ENCODE peak calls at places on chromosomes 3 and 15, in five cellular contexts. N is heart left ventricle, E is lower lobe of right lung, H is uterus, X is A673. C is an unnamed sample. For H3K4me1 and H3K27me3, the result is how much of the 10 kb centered on the place peaks cover.

GRCh38 chr3:42515391-42515916 is 13.0 kb downstream of the VIPR1 start:
- DNase-seq in N (peak), H (no peak), E (no peak), X (no peak), C (peak)

GRCh38 chr15:28989239-28989830 is 103.6 kb downstream of the APBA2 start:
- DNase-seq in H (no peak), X (peak), E (no peak), N (no peak), C (no peak)

GRCh38 chr15:86183765-86184491 is 104.3 kb downstream of the AGBL1 start:
- DNase-seq in E (no peak), H (no peak), X (no peak), N (no peak), C (no peak)

GRCh38 chr3:11662392-11662990 is 18.8 kb upstream of the VGLL4 start:
- DNase-seq in N (no peak), E (no peak), X (peak), H (no peak), C (no peak)

GRCh38 chr3:43979637-43980036 is 262.0 kb upstream of the TOPAZ1 start:
- DNase-seq in N (no peak), E (no peak), X (no peak), H (no peak), C (no peak)

GRCh38 chr3:54755746-54756145 is 172.1 kb downstream of the LRTM1 start:
- DNase-seq in H (no peak), N (no peak), X (no peak), E (no peak), C (no peak)

GRCh38 chr15:93703092-93703785 is 528.1 kb upstream of the MCTP2 start:
- DNase-seq in H (no peak), X (peak), E (no peak), N (no peak), C (no peak)

GRCh38 chr15:58228708-58229107 is 90.5 kb downstream of the AQP9 start:
- DNase-seq in H (no peak), X (peak), N (peak), E (no peak), C (no peak)

GRCh38 chr15:92819312-92820232 is 80.6 kb upstream of the CHD2 start:
- DNase-seq in H (no peak), N (no peak), X (peak), E (no peak), C (no peak)

GRCh38 chr15:47301481-47301880 is 415.8 kb upstream of the SEMA6D start:
- DNase-seq in H (no peak), X (no peak), N (no peak), E (no peak), C (no peak)

GRCh38 chr15:101378356-101378755 is 83.3 kb upstream of the SNRPA1 start:
- DNase-seq in E (no peak), N (no peak), X (no peak), H (no peak), C (no peak)

GRCh38 chr15:41559489-41560177 is 621 bp downstream of the TYRO3 start:
- DNase-seq in N (no peak), H (peak), E (no peak), X (peak), C (peak)

GRCh38 chr15:56040081-56041035 is 46.9 kb upstream of the NEDD4 start:
- DNase-seq in N (peak), H (peak), E (peak), X (peak), C (no peak)

GRCh38 chr15:56042031-56042430 is 48.6 kb upstream of the NEDD4 start:
- DNase-seq in X (no peak), N (no peak), E (no peak), H (no peak), C (no peak)

GRCh38 chr15:56045068-56045748 is 51.8 kb upstream of the NEDD4 start:
- DNase-seq in X (no peak), H (no peak), N (no peak), E (no peak), C (no peak)

GRCh38 chr15:56042982-56043980 is 49.9 kb upstream of the NEDD4 start:
- DNase-seq in E (no peak), X (peak), H (no peak), N (no peak), C (no peak)

DNA sequence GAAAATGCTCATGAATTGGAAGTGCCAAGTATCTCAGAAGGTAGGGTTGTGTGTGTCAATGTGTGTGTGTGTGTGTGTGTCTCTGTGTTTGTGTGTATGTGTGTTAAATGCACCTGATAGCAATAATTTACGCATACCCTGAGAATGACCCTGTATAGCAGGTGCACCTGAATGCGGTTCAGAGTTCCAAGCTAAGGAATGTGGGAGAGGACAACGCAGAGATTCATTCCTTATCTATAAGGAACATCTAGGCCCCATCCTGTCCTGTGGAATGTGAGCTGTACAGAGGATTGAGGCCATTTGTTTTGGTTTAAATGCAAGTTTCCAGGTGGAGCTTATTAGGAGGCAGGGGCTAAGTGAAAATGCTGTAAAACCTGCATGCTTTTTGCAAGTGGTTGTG is 49.1 kb upstream of the NEDD4 start:
- DNase-seq in X (no peak), H (no peak), E (no peak), N (no peak), C (no peak)
- H3K4me1 ChIP-seq in X (under half), H (under half), E (under half), N (under half), C (under half)

GRCh38 chr3:8420613-8421012 is 81.0 kb upstream of the LMCD1 start:
- DNase-seq in E (no peak), H (no peak), N (no peak), X (peak), C (no peak)
- H3K4me3 ChIP-seq in E (no peak), H (no peak), N (no peak), X (no peak), C (no peak)

GRCh38 chr3:126360714-126361060 is 3.5 kb upstream of the KLF15 start:
- DNase-seq in E (peak), N (no peak), H (no peak), X (no peak), C (no peak)
- H3K27me3 ChIP-seq in E (under half), N (under half), H (under half), X (under half), C (under half)

DNA sequence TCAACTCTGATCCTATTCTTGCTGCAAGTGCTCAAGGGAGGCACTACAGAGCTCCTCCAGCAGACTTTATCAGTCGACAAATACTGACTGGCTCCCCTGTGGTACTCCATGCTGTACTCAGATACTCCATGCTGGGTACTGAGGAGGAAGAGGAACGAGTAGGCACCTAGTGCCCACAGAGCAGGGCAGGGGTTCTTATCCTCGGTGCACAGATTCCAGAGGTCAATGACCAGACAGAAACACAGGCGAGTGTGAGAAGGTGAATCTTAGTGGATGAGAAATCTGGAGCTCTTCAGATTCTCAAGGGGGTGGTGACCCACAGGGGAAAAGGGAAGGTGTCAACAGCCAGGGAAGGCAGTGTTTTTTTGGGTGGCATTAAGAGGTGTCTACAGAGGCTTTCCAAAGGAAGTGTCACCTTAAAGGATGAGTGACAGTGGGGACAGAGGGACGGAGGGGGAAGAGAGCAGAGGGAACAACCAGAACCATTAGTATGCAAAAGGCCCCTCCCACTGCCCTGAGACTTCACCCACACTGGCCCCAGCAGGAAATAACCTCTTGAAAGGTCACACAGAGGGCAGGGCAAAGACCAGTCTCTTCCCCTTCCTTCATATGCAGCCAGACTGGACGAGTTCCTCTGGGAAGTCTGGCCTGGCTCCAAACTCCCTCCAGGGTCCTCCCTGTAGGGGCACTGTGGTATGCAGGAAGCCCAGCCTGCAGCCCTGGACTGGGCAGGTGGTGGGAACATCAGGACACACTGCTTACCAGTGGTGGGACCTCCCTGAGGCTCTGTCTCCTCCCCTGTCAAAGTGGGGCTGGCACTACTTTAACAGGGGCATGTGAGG is 27.5 kb downstream of the CCDC12 start:
- DNase-seq in N (peak), X (no peak), H (no peak), E (peak), C (peak)
- H3K4me1 ChIP-seq in N (half or more), X (under half), H (under half), E (half or more), C (half or more)

DNA sequence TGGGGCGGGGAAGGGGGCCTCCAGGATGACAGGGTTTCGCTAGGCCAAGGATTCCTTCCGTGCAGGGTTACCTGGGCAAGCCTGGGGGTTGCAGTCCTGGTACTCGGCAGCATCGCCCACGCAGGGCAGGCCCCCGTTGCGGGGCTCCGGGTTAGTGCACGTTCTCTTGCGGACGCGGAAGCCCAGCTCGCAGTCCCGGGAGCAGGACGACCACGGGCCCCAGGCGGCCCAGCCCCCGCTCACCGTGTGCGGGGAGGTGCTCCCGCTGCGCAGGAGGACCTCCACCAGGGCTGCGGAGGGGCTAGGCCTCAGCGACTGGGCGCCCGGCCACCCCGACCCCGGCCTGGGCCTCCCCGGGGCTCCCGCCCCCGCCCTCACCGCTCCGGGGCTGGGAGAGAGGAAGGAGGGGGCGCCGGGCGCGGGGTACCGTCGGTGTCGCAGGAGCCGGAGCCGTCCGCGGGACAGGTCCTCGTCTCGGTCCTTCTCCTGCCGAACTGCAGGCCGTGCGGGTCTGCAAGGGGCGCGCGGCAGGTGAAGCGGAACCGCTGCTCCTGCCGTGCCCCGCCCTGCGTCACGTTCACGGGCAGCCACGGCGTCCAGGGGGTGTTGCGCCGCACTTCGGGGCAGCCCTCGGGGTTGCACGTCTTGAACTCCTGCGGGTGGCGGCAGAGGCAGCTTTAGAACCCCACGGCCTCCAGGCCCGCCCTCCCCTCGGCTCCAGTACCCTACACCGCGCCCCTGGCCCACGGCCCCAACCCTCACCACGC is 114.6 kb downstream of the SEMA5B start:
- DNase-seq in X (no peak), H (no peak), E (no peak), N (no peak), C (no peak)
- H3K4me3 ChIP-seq in X (no peak), H (no peak), E (peak), N (no peak), C (no peak)